ENCODE peak calls at places on chromosomes 6 and 20, in seven cellular contexts. One of them, this sample, is unnamed.

GRCh38 chr6:149766156-149766768 is 16.7 kb downstream of the PCMT1 start:
- DNase-seq in stimulated activated CD4-positive, alpha-beta T cell treated with anti-CD3 and anti-CD28 coated beads, Interleukin-2, amount 100 ng/mL, for 48 hours: no peak
- DNase-seq in stomach: peak
- DNase-seq in HEK293T: no peak
- DNase-seq in nucleus accumbens: no peak
- DNase-seq in GM03348: no peak
- DNase-seq in neural crest cell: no peak
- DNase-seq in this sample: no peak

GRCh38 chr20:19658137-19658536 is 99.9 kb upstream of the RIN2 start:
- DNase-seq in stimulated activated CD4-positive, alpha-beta T cell treated with anti-CD3 and anti-CD28 coated beads, Interleukin-2, amount 100 ng/mL, for 48 hours: no peak
- DNase-seq in stomach: peak
- DNase-seq in HEK293T: no peak
- DNase-seq in nucleus accumbens: no peak
- DNase-seq in GM03348: no peak
- DNase-seq in neural crest cell: no peak
- DNase-seq in this sample: no peak

GRCh38 chr6:142605922-142606321 is 304.1 kb downstream of the ADGRG6 start:
- DNase-seq in stimulated activated CD4-positive, alpha-beta T cell treated with anti-CD3 and anti-CD28 coated beads, Interleukin-2, amount 100 ng/mL, for 48 hours: no peak
- DNase-seq in stomach: no peak
- DNase-seq in HEK293T: no peak
- DNase-seq in nucleus accumbens: no peak
- DNase-seq in GM03348: peak
- DNase-seq in neural crest cell: no peak
- DNase-seq in this sample: no peak

GRCh38 chr6:36130672-36131516 is 581 bp downstream of the MAPK13 start:
- DNase-seq in stimulated activated CD4-positive, alpha-beta T cell treated with anti-CD3 and anti-CD28 coated beads, Interleukin-2, amount 100 ng/mL, for 48 hours: peak
- DNase-seq in stomach: peak
- DNase-seq in HEK293T: no peak
- DNase-seq in nucleus accumbens: no peak
- DNase-seq in GM03348: peak
- DNase-seq in neural crest cell: no peak
- DNase-seq in this sample: no peak

GRCh38 chr6:41976794-41977484 is 35.3 kb upstream of the CCND3 start:
- DNase-seq in stimulated activated CD4-positive, alpha-beta T cell treated with anti-CD3 and anti-CD28 coated beads, Interleukin-2, amount 100 ng/mL, for 48 hours: no peak
- DNase-seq in stomach: no peak
- DNase-seq in HEK293T: no peak
- DNase-seq in nucleus accumbens: no peak
- DNase-seq in GM03348: peak
- DNase-seq in neural crest cell: no peak
- DNase-seq in this sample: no peak

GRCh38 chr6:151948007-151948745 is 140.7 kb downstream of the ESR1 start:
- DNase-seq in stimulated activated CD4-positive, alpha-beta T cell treated with anti-CD3 and anti-CD28 coated beads, Interleukin-2, amount 100 ng/mL, for 48 hours: no peak
- DNase-seq in stomach: no peak
- DNase-seq in HEK293T: no peak
- DNase-seq in nucleus accumbens: no peak
- DNase-seq in GM03348: peak
- DNase-seq in neural crest cell: no peak
- DNase-seq in this sample: no peak

GRCh38 chr6:157800420-157801237 is 22.4 kb upstream of the SNX9 start:
- DNase-seq in stimulated activated CD4-positive, alpha-beta T cell treated with anti-CD3 and anti-CD28 coated beads, Interleukin-2, amount 100 ng/mL, for 48 hours: no peak
- DNase-seq in stomach: no peak
- DNase-seq in HEK293T: no peak
- DNase-seq in nucleus accumbens: no peak
- DNase-seq in GM03348: peak
- DNase-seq in neural crest cell: no peak
- DNase-seq in this sample: no peak

GRCh38 chr6:72787521-72788031 is 165.7 kb downstream of the KCNQ5 start:
- DNase-seq in stimulated activated CD4-positive, alpha-beta T cell treated with anti-CD3 and anti-CD28 coated beads, Interleukin-2, amount 100 ng/mL, for 48 hours: no peak
- DNase-seq in stomach: no peak
- DNase-seq in HEK293T: no peak
- DNase-seq in nucleus accumbens: no peak
- DNase-seq in GM03348: peak
- DNase-seq in neural crest cell: no peak
- DNase-seq in this sample: no peak

GRCh38 chr20:45646898-45647297 is 15.8 kb upstream of the WFDC9 start:
- DNase-seq in stimulated activated CD4-positive, alpha-beta T cell treated with anti-CD3 and anti-CD28 coated beads, Interleukin-2, amount 100 ng/mL, for 48 hours: no peak
- DNase-seq in stomach: no peak
- DNase-seq in HEK293T: no peak
- DNase-seq in nucleus accumbens: no peak
- DNase-seq in GM03348: no peak
- DNase-seq in neural crest cell: no peak
- DNase-seq in this sample: no peak

GRCh38 chr6:141488466-141488865 is 644.3 kb upstream of the GJE1 start:
- DNase-seq in stimulated activated CD4-positive, alpha-beta T cell treated with anti-CD3 and anti-CD28 coated beads, Interleukin-2, amount 100 ng/mL, for 48 hours: no peak
- DNase-seq in stomach: no peak
- DNase-seq in HEK293T: no peak
- DNase-seq in nucleus accumbens: no peak
- DNase-seq in GM03348: peak
- DNase-seq in neural crest cell: no peak
- DNase-seq in this sample: no peak

GRCh38 chr6:85192186-85192585 is 257.7 kb upstream of the NT5E start:
- DNase-seq in stimulated activated CD4-positive, alpha-beta T cell treated with anti-CD3 and anti-CD28 coated beads, Interleukin-2, amount 100 ng/mL, for 48 hours: no peak
- DNase-seq in stomach: no peak
- DNase-seq in HEK293T: no peak
- DNase-seq in nucleus accumbens: no peak
- DNase-seq in GM03348: peak
- DNase-seq in neural crest cell: no peak
- DNase-seq in this sample: no peak

GRCh38 chr20:313948-314347 is 11.4 kb upstream of the SOX12 start:
- DNase-seq in stimulated activated CD4-positive, alpha-beta T cell treated with anti-CD3 and anti-CD28 coated beads, Interleukin-2, amount 100 ng/mL, for 48 hours: no peak
- DNase-seq in stomach: no peak
- DNase-seq in HEK293T: no peak
- DNase-seq in nucleus accumbens: no peak
- DNase-seq in GM03348: no peak
- DNase-seq in neural crest cell: no peak
- DNase-seq in this sample: no peak

GRCh38 chr6:26003102-26003694 is 40.6 kb downstream of the TRIM38 start:
- DNase-seq in stimulated activated CD4-positive, alpha-beta T cell treated with anti-CD3 and anti-CD28 coated beads, Interleukin-2, amount 100 ng/mL, for 48 hours: peak
- DNase-seq in stomach: peak
- DNase-seq in HEK293T: peak
- DNase-seq in nucleus accumbens: no peak
- DNase-seq in GM03348: peak
- DNase-seq in neural crest cell: peak
- DNase-seq in this sample: peak

GRCh38 chr20:51800769-51801219 is 1.5 kb downstream of the SALL4 start:
- DNase-seq in stimulated activated CD4-positive, alpha-beta T cell treated with anti-CD3 and anti-CD28 coated beads, Interleukin-2, amount 100 ng/mL, for 48 hours: no peak
- DNase-seq in stomach: peak
- DNase-seq in HEK293T: peak
- DNase-seq in nucleus accumbens: no peak
- DNase-seq in GM03348: peak
- DNase-seq in neural crest cell: peak
- DNase-seq in this sample: no peak

GRCh38 chr20:58819921-58820320 is 30.8 kb downstream of the GNAS-AS1 start:
- DNase-seq in stimulated activated CD4-positive, alpha-beta T cell treated with anti-CD3 and anti-CD28 coated beads, Interleukin-2, amount 100 ng/mL, for 48 hours: no peak
- DNase-seq in stomach: no peak
- DNase-seq in HEK293T: no peak
- DNase-seq in nucleus accumbens: no peak
- DNase-seq in GM03348: no peak
- DNase-seq in neural crest cell: no peak
- DNase-seq in this sample: no peak

GRCh38 chr6:61809004-61809595 is 476.9 kb downstream of the KHDRBS2 start:
- DNase-seq in stimulated activated CD4-positive, alpha-beta T cell treated with anti-CD3 and anti-CD28 coated beads, Interleukin-2, amount 100 ng/mL, for 48 hours: no peak
- DNase-seq in stomach: no peak
- DNase-seq in HEK293T: peak
- DNase-seq in nucleus accumbens: no peak
- DNase-seq in GM03348: peak
- DNase-seq in neural crest cell: no peak
- DNase-seq in this sample: no peak

GRCh38 chr6:71537717-71538116 is 249.1 kb downstream of the OGFRL1 start:
- DNase-seq in stimulated activated CD4-positive, alpha-beta T cell treated with anti-CD3 and anti-CD28 coated beads, Interleukin-2, amount 100 ng/mL, for 48 hours: no peak
- DNase-seq in stomach: no peak
- DNase-seq in HEK293T: no peak
- DNase-seq in nucleus accumbens: no peak
- DNase-seq in GM03348: peak
- DNase-seq in neural crest cell: no peak
- DNase-seq in this sample: no peak

GRCh38 chr20:25471020-25471419 is 63.5 kb downstream of the GINS1 start:
- DNase-seq in stimulated activated CD4-positive, alpha-beta T cell treated with anti-CD3 and anti-CD28 coated beads, Interleukin-2, amount 100 ng/mL, for 48 hours: no peak
- DNase-seq in stomach: no peak
- DNase-seq in HEK293T: no peak
- DNase-seq in nucleus accumbens: no peak
- DNase-seq in GM03348: no peak
- DNase-seq in neural crest cell: no peak
- DNase-seq in this sample: no peak

GRCh38 chr6:82608365-82608764 is 244.7 kb downstream of the TPBG start:
- DNase-seq in stimulated activated CD4-positive, alpha-beta T cell treated with anti-CD3 and anti-CD28 coated beads, Interleukin-2, amount 100 ng/mL, for 48 hours: no peak
- DNase-seq in stomach: no peak
- DNase-seq in HEK293T: no peak
- DNase-seq in nucleus accumbens: no peak
- DNase-seq in GM03348: no peak
- DNase-seq in neural crest cell: no peak
- DNase-seq in this sample: no peak

GRCh38 chr6:166877906-166878305 is 78.4 kb downstream of the RNASET2 start:
- DNase-seq in stimulated activated CD4-positive, alpha-beta T cell treated with anti-CD3 and anti-CD28 coated beads, Interleukin-2, amount 100 ng/mL, for 48 hours: no peak
- DNase-seq in stomach: no peak
- DNase-seq in HEK293T: no peak
- DNase-seq in nucleus accumbens: no peak
- DNase-seq in GM03348: no peak
- DNase-seq in neural crest cell: no peak
- DNase-seq in this sample: no peak

GRCh38 chr6:11650297-11650696 is 112.7 kb downstream of the TMEM170B start:
- DNase-seq in stimulated activated CD4-positive, alpha-beta T cell treated with anti-CD3 and anti-CD28 coated beads, Interleukin-2, amount 100 ng/mL, for 48 hours: no peak
- DNase-seq in stomach: no peak
- DNase-seq in HEK293T: no peak
- DNase-seq in nucleus accumbens: no peak
- DNase-seq in GM03348: peak
- DNase-seq in neural crest cell: no peak
- DNase-seq in this sample: no peak

GRCh38 chr6:22448311-22448711 is 121.1 kb upstream of the HDGFL1 start:
- DNase-seq in stimulated activated CD4-positive, alpha-beta T cell treated with anti-CD3 and anti-CD28 coated beads, Interleukin-2, amount 100 ng/mL, for 48 hours: no peak
- DNase-seq in stomach: no peak
- DNase-seq in HEK293T: no peak
- DNase-seq in nucleus accumbens: no peak
- DNase-seq in GM03348: no peak
- DNase-seq in neural crest cell: no peak
- DNase-seq in this sample: no peak

GRCh38 chr20:1872456-1873183 is 22.6 kb upstream of the SIRPA start:
- DNase-seq in stimulated activated CD4-positive, alpha-beta T cell treated with anti-CD3 and anti-CD28 coated beads, Interleukin-2, amount 100 ng/mL, for 48 hours: no peak
- DNase-seq in stomach: no peak
- DNase-seq in HEK293T: no peak
- DNase-seq in nucleus accumbens: no peak
- DNase-seq in GM03348: no peak
- DNase-seq in neural crest cell: no peak
- DNase-seq in this sample: no peak

GRCh38 chr6:137744877-137745276 is 122.2 kb upstream of the TNFAIP3 start:
- DNase-seq in stimulated activated CD4-positive, alpha-beta T cell treated with anti-CD3 and anti-CD28 coated beads, Interleukin-2, amount 100 ng/mL, for 48 hours: no peak
- DNase-seq in stomach: no peak
- DNase-seq in HEK293T: no peak
- DNase-seq in nucleus accumbens: no peak
- DNase-seq in GM03348: no peak
- DNase-seq in neural crest cell: no peak
- DNase-seq in this sample: no peak

GRCh38 chr20:34952676-34953075 is 2.9 kb downstream of the GSS start:
- DNase-seq in stimulated activated CD4-positive, alpha-beta T cell treated with anti-CD3 and anti-CD28 coated beads, Interleukin-2, amount 100 ng/mL, for 48 hours: no peak
- DNase-seq in stomach: no peak
- DNase-seq in HEK293T: no peak
- DNase-seq in nucleus accumbens: no peak
- DNase-seq in GM03348: no peak
- DNase-seq in neural crest cell: no peak
- DNase-seq in this sample: no peak

GRCh38 chr6:26196846-26197683 is 109.8 kb downstream of the HFE start:
- DNase-seq in stimulated activated CD4-positive, alpha-beta T cell treated with anti-CD3 and anti-CD28 coated beads, Interleukin-2, amount 100 ng/mL, for 48 hours: peak
- DNase-seq in stomach: peak
- DNase-seq in HEK293T: no peak
- DNase-seq in nucleus accumbens: peak
- DNase-seq in GM03348: peak
- DNase-seq in neural crest cell: peak
- DNase-seq in this sample: peak

GRCh38 chr6:33723576-33724085 is 12.1 kb upstream of the UQCC2 start:
- DNase-seq in stimulated activated CD4-positive, alpha-beta T cell treated with anti-CD3 and anti-CD28 coated beads, Interleukin-2, amount 100 ng/mL, for 48 hours: no peak
- DNase-seq in stomach: no peak
- DNase-seq in HEK293T: no peak
- DNase-seq in nucleus accumbens: no peak
- DNase-seq in GM03348: no peak
- DNase-seq in neural crest cell: no peak
- DNase-seq in this sample: no peak

GRCh38 chr20:34016736-34017135 is 23.0 kb downstream of the RALY start:
- DNase-seq in stimulated activated CD4-positive, alpha-beta T cell treated with anti-CD3 and anti-CD28 coated beads, Interleukin-2, amount 100 ng/mL, for 48 hours: no peak
- DNase-seq in stomach: no peak
- DNase-seq in HEK293T: no peak
- DNase-seq in nucleus accumbens: no peak
- DNase-seq in GM03348: no peak
- DNase-seq in neural crest cell: no peak
- DNase-seq in this sample: no peak

GRCh38 chr6:107674995-107675738 is 148.9 kb downstream of the SCML4 start:
- DNase-seq in stimulated activated CD4-positive, alpha-beta T cell treated with anti-CD3 and anti-CD28 coated beads, Interleukin-2, amount 100 ng/mL, for 48 hours: peak
- DNase-seq in stomach: peak
- DNase-seq in HEK293T: peak
- DNase-seq in nucleus accumbens: peak
- DNase-seq in GM03348: peak
- DNase-seq in neural crest cell: peak
- DNase-seq in this sample: peak